ENCODE peak calls at places on chromosomes 3 and 15, in seven cellular contexts. One of them, this sample, is unnamed.
A peak's percentile ranks its signal among the peaks of the same experiment; 100 is the strongest.

GRCh38 chr3:38579551-38580449 is 69.7 kb downstream of the SCN5A start:
- DNase-seq in hepatocyte: no peak
- DNase-seq in GM23248: no peak
- DNase-seq in neural progenitor cell: no peak
- DNase-seq in H9: peak; percentile 33
- DNase-seq in mammary epithelial cell: no peak
- DNase-seq in IMR-90: peak; percentile 42
- DNase-seq in this sample: no peak

GRCh38 chr15:100291106-100291505 is 50.7 kb downstream of the ADAMTS17 start:
- DNase-seq in hepatocyte: no peak
- DNase-seq in GM23248: peak; percentile 1
- DNase-seq in neural progenitor cell: no peak
- DNase-seq in H9: no peak
- DNase-seq in mammary epithelial cell: peak; percentile 78
- DNase-seq in IMR-90: no peak
- DNase-seq in this sample: no peak

GRCh38 chr3:99131876-99132275 is 230.4 kb upstream of the DCBLD2 start:
- DNase-seq in hepatocyte: no peak
- DNase-seq in GM23248: peak; percentile 41
- DNase-seq in neural progenitor cell: no peak
- DNase-seq in H9: no peak
- DNase-seq in mammary epithelial cell: peak; percentile 35
- DNase-seq in IMR-90: no peak
- DNase-seq in this sample: no peak

GRCh38 chr3:124374583-124374982 is 355.7 kb upstream of the UMPS start:
- DNase-seq in hepatocyte: no peak
- DNase-seq in GM23248: no peak
- DNase-seq in neural progenitor cell: no peak
- DNase-seq in H9: no peak
- DNase-seq in mammary epithelial cell: no peak
- DNase-seq in IMR-90: no peak
- DNase-seq in this sample: no peak

GRCh38 chr3:160232014-160232413 is 6.8 kb downstream of the C3orf80 start:
- DNase-seq in hepatocyte: no peak
- DNase-seq in GM23248: no peak
- DNase-seq in neural progenitor cell: no peak
- DNase-seq in H9: no peak
- DNase-seq in mammary epithelial cell: peak; percentile 9
- DNase-seq in IMR-90: no peak
- DNase-seq in this sample: no peak

GRCh38 chr3:38519651-38520050 is 23.5 kb downstream of the EXOG start:
- DNase-seq in hepatocyte: no peak
- DNase-seq in GM23248: no peak
- DNase-seq in neural progenitor cell: no peak
- DNase-seq in H9: no peak
- DNase-seq in mammary epithelial cell: no peak
- DNase-seq in IMR-90: no peak
- DNase-seq in this sample: no peak

GRCh38 chr3:52498134-52499054 is 3.3 kb downstream of the STAB1 start:
- DNase-seq in hepatocyte: peak; percentile 47
- DNase-seq in GM23248: peak; percentile 86
- DNase-seq in neural progenitor cell: no peak
- DNase-seq in H9: no peak
- DNase-seq in mammary epithelial cell: no peak
- DNase-seq in IMR-90: peak; percentile 53
- DNase-seq in this sample: peak; percentile 98

GRCh38 chr3:115706311-115706829 is 83.1 kb downstream of the GAP43 start:
- DNase-seq in hepatocyte: peak; percentile 20
- DNase-seq in GM23248: no peak
- DNase-seq in neural progenitor cell: no peak
- DNase-seq in H9: no peak
- DNase-seq in mammary epithelial cell: no peak
- DNase-seq in IMR-90: peak; percentile 83
- DNase-seq in this sample: no peak

GRCh38 chr3:27712136-27713065 is 9.7 kb downstream of the EOMES start:
- DNase-seq in hepatocyte: peak; percentile 89
- DNase-seq in GM23248: peak; percentile 92
- DNase-seq in neural progenitor cell: peak; percentile 88
- DNase-seq in H9: peak; percentile 82
- DNase-seq in mammary epithelial cell: peak; percentile 60
- DNase-seq in IMR-90: peak; percentile 75
- DNase-seq in this sample: peak; percentile 95

GRCh38 chr15:34753236-34753894 is 1.4 kb downstream of the GJD2 start:
- DNase-seq in hepatocyte: peak; percentile 78
- DNase-seq in GM23248: peak; percentile 78
- DNase-seq in neural progenitor cell: peak; percentile 88
- DNase-seq in H9: peak; percentile 76
- DNase-seq in mammary epithelial cell: peak; percentile 44
- DNase-seq in IMR-90: peak; percentile 71
- DNase-seq in this sample: peak; percentile 90

GRCh38 chr3:71076361-71076997 is 507.0 kb downstream of the FOXP1 start:
- DNase-seq in hepatocyte: no peak
- DNase-seq in GM23248: peak; percentile 79
- DNase-seq in neural progenitor cell: no peak
- DNase-seq in H9: no peak
- DNase-seq in mammary epithelial cell: no peak
- DNase-seq in IMR-90: peak; percentile 77
- DNase-seq in this sample: no peak

GRCh38 chr3:190225186-190225692 is 97.0 kb downstream of the CLDN1 start:
- DNase-seq in hepatocyte: peak; percentile 54
- DNase-seq in GM23248: peak; percentile 64
- DNase-seq in neural progenitor cell: peak; percentile 30
- DNase-seq in H9: no peak
- DNase-seq in mammary epithelial cell: peak; percentile 48
- DNase-seq in IMR-90: peak; percentile 42
- DNase-seq in this sample: no peak

GRCh38 chr3:153595186-153595815 is 433.3 kb downstream of the RAP2B start:
- DNase-seq in hepatocyte: peak; percentile 43
- DNase-seq in GM23248: peak; percentile 66
- DNase-seq in neural progenitor cell: peak; percentile 36
- DNase-seq in H9: no peak
- DNase-seq in mammary epithelial cell: peak; percentile 45
- DNase-seq in IMR-90: peak; percentile 50
- DNase-seq in this sample: no peak

GRCh38 chr3:43948013-43948412 is 257.3 kb downstream of the ABHD5 start:
- DNase-seq in hepatocyte: no peak
- DNase-seq in GM23248: no peak
- DNase-seq in neural progenitor cell: no peak
- DNase-seq in H9: no peak
- DNase-seq in mammary epithelial cell: peak; percentile 9
- DNase-seq in IMR-90: no peak
- DNase-seq in this sample: no peak

GRCh38 chr3:193701896-193702644 is 109.1 kb downstream of the OPA1 start:
- DNase-seq in hepatocyte: no peak
- DNase-seq in GM23248: peak; percentile 29
- DNase-seq in neural progenitor cell: peak; percentile 57
- DNase-seq in H9: no peak
- DNase-seq in mammary epithelial cell: peak; percentile 25
- DNase-seq in IMR-90: peak; percentile 27
- DNase-seq in this sample: no peak

GRCh38 chr3:32391643-32392529 is at the start of gene CMTM7:
- DNase-seq in hepatocyte: peak; percentile 81
- DNase-seq in GM23248: peak; percentile 69
- DNase-seq in neural progenitor cell: peak; percentile 79
- DNase-seq in H9: peak; percentile 81
- DNase-seq in mammary epithelial cell: peak; percentile 80
- DNase-seq in IMR-90: peak; percentile 35
- DNase-seq in this sample: peak; percentile 89

GRCh38 chr3:12695112-12695511 is 31.2 kb upstream of the RAF1 start:
- DNase-seq in hepatocyte: no peak
- DNase-seq in GM23248: peak; percentile 51
- DNase-seq in neural progenitor cell: no peak
- DNase-seq in H9: no peak
- DNase-seq in mammary epithelial cell: no peak
- DNase-seq in IMR-90: no peak
- DNase-seq in this sample: no peak

GRCh38 chr3:182490601-182491485 is 302.5 kb upstream of the ATP11B start:
- DNase-seq in hepatocyte: peak; percentile 29
- DNase-seq in GM23248: peak; percentile 23
- DNase-seq in neural progenitor cell: peak; percentile 64
- DNase-seq in H9: no peak
- DNase-seq in mammary epithelial cell: peak; percentile 31
- DNase-seq in IMR-90: no peak
- DNase-seq in this sample: no peak

GRCh38 chr3:189631409-189631808 is 220 bp downstream of the TP63 start:
- DNase-seq in hepatocyte: no peak
- DNase-seq in GM23248: no peak
- DNase-seq in neural progenitor cell: no peak
- DNase-seq in H9: no peak
- DNase-seq in mammary epithelial cell: no peak
- DNase-seq in IMR-90: no peak
- DNase-seq in this sample: no peak

GRCh38 chr15:85542895-85543331 is 162.5 kb downstream of the AKAP13 start:
- DNase-seq in hepatocyte: no peak
- DNase-seq in GM23248: peak; percentile 7
- DNase-seq in neural progenitor cell: no peak
- DNase-seq in H9: no peak
- DNase-seq in mammary epithelial cell: peak; percentile 27
- DNase-seq in IMR-90: peak; percentile 43
- DNase-seq in this sample: no peak

GRCh38 chr3:52385157-52385556 is 59.7 kb downstream of the SEMA3G start:
- DNase-seq in hepatocyte: peak; percentile 70
- DNase-seq in GM23248: peak; percentile 40
- DNase-seq in neural progenitor cell: peak; percentile 90
- DNase-seq in H9: peak; percentile 93
- DNase-seq in mammary epithelial cell: no peak
- DNase-seq in IMR-90: peak; percentile 41
- DNase-seq in this sample: peak; percentile 98

GRCh38 chr3:25973111-25973510 is 183.2 kb downstream of the OXSM start:
- DNase-seq in hepatocyte: no peak
- DNase-seq in GM23248: no peak
- DNase-seq in neural progenitor cell: no peak
- DNase-seq in H9: no peak
- DNase-seq in mammary epithelial cell: no peak
- DNase-seq in IMR-90: no peak
- DNase-seq in this sample: no peak

GRCh38 chr3:64327039-64327804 is 102.0 kb upstream of the PRICKLE2 start:
- DNase-seq in hepatocyte: no peak
- DNase-seq in GM23248: peak; percentile 83
- DNase-seq in neural progenitor cell: no peak
- DNase-seq in H9: no peak
- DNase-seq in mammary epithelial cell: no peak
- DNase-seq in IMR-90: no peak
- DNase-seq in this sample: no peak

GRCh38 chr3:137304313-137305056 is 346.7 kb downstream of the IL20RB start:
- DNase-seq in hepatocyte: no peak
- DNase-seq in GM23248: no peak
- DNase-seq in neural progenitor cell: peak; percentile 14
- DNase-seq in H9: peak; percentile 41
- DNase-seq in mammary epithelial cell: no peak
- DNase-seq in IMR-90: no peak
- DNase-seq in this sample: no peak

GRCh38 chr3:38387862-38388261 is 41.3 kb downstream of the XYLB start:
- DNase-seq in hepatocyte: no peak
- DNase-seq in GM23248: no peak
- DNase-seq in neural progenitor cell: no peak
- DNase-seq in H9: no peak
- DNase-seq in mammary epithelial cell: no peak
- DNase-seq in IMR-90: no peak
- DNase-seq in this sample: no peak

GRCh38 chr3:122691195-122691594 is 10.6 kb downstream of the PARP14 start:
- DNase-seq in hepatocyte: peak; percentile 50
- DNase-seq in GM23248: peak; percentile 65
- DNase-seq in neural progenitor cell: no peak
- DNase-seq in H9: no peak
- DNase-seq in mammary epithelial cell: no peak
- DNase-seq in IMR-90: peak; percentile 87
- DNase-seq in this sample: peak; percentile 79

GRCh38 chr3:45887285-45887684 is 942 bp downstream of the CCR9 start:
- DNase-seq in hepatocyte: no peak
- DNase-seq in GM23248: no peak
- DNase-seq in neural progenitor cell: no peak
- DNase-seq in H9: no peak
- DNase-seq in mammary epithelial cell: no peak
- DNase-seq in IMR-90: peak; percentile 12
- DNase-seq in this sample: no peak
- H3K4me2 ChIP-seq in hepatocyte: no peak overlapping the region
- H3K4me2 ChIP-seq in GM23248: no peak overlapping the region
- H3K4me2 ChIP-seq in neural progenitor cell: no peak overlapping the region
- H3K4me2 ChIP-seq in H9: no peak overlapping the region
- H3K4me2 ChIP-seq in mammary epithelial cell: no peak overlapping the region
- H3K4me2 ChIP-seq in IMR-90: no peak overlapping the region
- H3K4me2 ChIP-seq in this sample: no peak overlapping the region

DNA sequence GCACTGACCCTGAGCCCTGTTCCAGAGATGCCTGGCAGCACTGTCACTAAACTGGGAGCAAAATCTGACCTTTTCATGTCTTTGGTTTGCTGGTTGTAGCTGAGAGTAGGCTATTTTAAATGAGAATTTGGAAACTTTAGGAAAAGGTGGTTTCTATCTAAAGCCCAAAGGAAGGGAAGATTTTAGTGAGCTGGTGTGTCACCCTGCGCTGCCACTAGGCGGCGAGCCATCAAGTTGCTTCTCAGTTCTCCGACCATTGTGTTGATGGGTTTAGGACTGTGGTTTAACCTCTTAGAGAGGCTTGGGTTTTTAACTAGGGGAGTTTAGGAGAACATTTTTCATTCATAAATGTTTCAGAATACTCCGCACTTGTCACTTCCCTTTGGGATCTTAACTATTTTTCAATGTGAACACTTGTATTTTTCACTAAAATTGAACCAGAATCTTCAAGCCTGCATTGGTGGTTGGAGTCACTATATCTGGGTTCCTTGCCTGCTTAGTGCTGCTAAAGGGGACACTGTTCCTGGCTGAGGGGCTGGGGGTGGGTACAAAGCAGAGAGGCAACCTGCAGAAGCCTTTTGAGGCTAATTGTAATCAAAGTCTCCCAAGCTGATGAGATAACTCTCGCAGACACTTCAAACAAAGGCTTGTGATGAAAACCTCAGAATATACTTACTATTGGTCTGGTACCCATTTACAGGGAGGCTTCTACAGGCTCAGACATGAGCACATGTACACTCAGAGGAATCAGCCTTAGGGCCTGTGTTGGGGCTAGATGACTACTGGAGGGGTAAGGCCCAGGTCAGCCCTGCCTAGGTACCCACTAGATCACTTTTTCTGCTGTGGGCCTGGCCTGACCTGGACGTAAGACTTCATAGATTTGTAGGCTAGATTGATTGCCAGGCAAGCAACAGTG is 16.8 kb downstream of the EXOSC7 start:
- DNase-seq in hepatocyte: peak; percentile 47
- DNase-seq in GM23248: peak; percentile 66
- DNase-seq in neural progenitor cell: peak; percentile 64
- DNase-seq in H9: peak; percentile 49
- DNase-seq in mammary epithelial cell: peak; percentile 96
- DNase-seq in IMR-90: no peak
- DNase-seq in this sample: peak; percentile 83
- H3K4me2 ChIP-seq in hepatocyte: no peak overlapping the region
- H3K4me2 ChIP-seq in GM23248: peak overlapping the region; percentile 3
- H3K4me2 ChIP-seq in neural progenitor cell: no peak overlapping the region
- H3K4me2 ChIP-seq in H9: peak overlapping the region; percentile 10
- H3K4me2 ChIP-seq in mammary epithelial cell: peak overlapping the region; percentile 58
- H3K4me2 ChIP-seq in IMR-90: no peak overlapping the region
- H3K4me2 ChIP-seq in this sample: peak overlapping the region; percentile 12

GRCh38 chr3:187161556-187161955 is 22.3 kb upstream of the RPL39L start:
- DNase-seq in hepatocyte: no peak
- DNase-seq in GM23248: no peak
- DNase-seq in neural progenitor cell: no peak
- DNase-seq in H9: no peak
- DNase-seq in mammary epithelial cell: no peak
- DNase-seq in IMR-90: no peak
- DNase-seq in this sample: no peak
- H3K4me2 ChIP-seq in hepatocyte: no peak overlapping the region
- H3K4me2 ChIP-seq in GM23248: no peak overlapping the region
- H3K4me2 ChIP-seq in neural progenitor cell: no peak overlapping the region
- H3K4me2 ChIP-seq in H9: no peak overlapping the region
- H3K4me2 ChIP-seq in mammary epithelial cell: no peak overlapping the region
- H3K4me2 ChIP-seq in IMR-90: no peak overlapping the region
- H3K4me2 ChIP-seq in this sample: no peak overlapping the region

GRCh38 chr3:120604784-120605183 is 8.6 kb downstream of the NDUFB4 start:
- DNase-seq in hepatocyte: no peak
- DNase-seq in GM23248: no peak
- DNase-seq in neural progenitor cell: peak; percentile 43
- DNase-seq in H9: peak; percentile 29
- DNase-seq in mammary epithelial cell: no peak
- DNase-seq in IMR-90: no peak
- DNase-seq in this sample: no peak
- H3K4me2 ChIP-seq in hepatocyte: no peak overlapping the region
- H3K4me2 ChIP-seq in GM23248: no peak overlapping the region
- H3K4me2 ChIP-seq in neural progenitor cell: no peak overlapping the region
- H3K4me2 ChIP-seq in H9: no peak overlapping the region
- H3K4me2 ChIP-seq in mammary epithelial cell: no peak overlapping the region
- H3K4me2 ChIP-seq in IMR-90: no peak overlapping the region
- H3K4me2 ChIP-seq in this sample: no peak overlapping the region